ENCODE peak calls at places on chromosome 20, in ten cellular contexts. I, K, Y, M, W, C, X, V, S and Q are unnamed samples.

GRCh38 chr20:14919473-14920157 is 582.2 kb upstream of the FLRT3 start:
- DNase-seq in I (peak; percentile 14), Y (no peak), S (no peak), V (no peak), C (no peak), X (peak; percentile 6), K (peak; percentile 18), M (no peak), W (no peak), Q (peak; percentile 73)

GRCh38 chr20:50226093-50226974 is 35.7 kb downstream of the CEBPB start:
- DNase-seq in S (peak; percentile 37), W (peak; percentile 41), M (peak; percentile 48), X (no peak), V (peak; percentile 67), Y (no peak), I (no peak), C (no peak), K (no peak), Q (no peak)

GRCh38 chr20:60046011-60046413 is 87.8 kb downstream of the CDH26 start:
- DNase-seq in I (no peak), Y (no peak), S (no peak), X (no peak), M (peak; percentile 13), W (no peak), V (no peak), K (peak; percentile 77), C (no peak), Q (peak; percentile 60)

GRCh38 chr20:46242390-46242789 is 65.9 kb downstream of the CDH22 start:
- DNase-seq in V (no peak), K (no peak), S (no peak), I (no peak), C (no peak), M (no peak), Y (no peak), X (no peak), W (no peak), Q (no peak)

GRCh38 chr20:11452326-11452725 is 465.4 kb upstream of the BTBD3 start:
- DNase-seq in W (no peak), V (peak; percentile 16), C (no peak), S (peak; percentile 39), I (no peak), X (no peak), M (peak; percentile 61), K (no peak), Y (no peak), Q (no peak)

GRCh38 chr20:4225778-4226177 is 210.4 kb upstream of the RNF24 start:
- DNase-seq in Y (no peak), C (no peak), M (peak; percentile 97), I (no peak), V (peak; percentile 94), W (no peak), K (peak; percentile 94), S (peak; percentile 90), X (no peak), Q (peak; percentile 72)

GRCh38 chr20:45450097-45450818 is 19.3 kb upstream of the WFDC2 start:
- DNase-seq in V (peak; percentile 70), Y (no peak), I (peak; percentile 70), W (no peak), X (peak; percentile 31), M (peak; percentile 73), S (peak; percentile 71), K (no peak), C (no peak), Q (peak; percentile 71)

GRCh38 chr20:43894531-43894930 is 20.1 kb upstream of the TOX2 start:
- DNase-seq in C (no peak), Y (no peak), I (peak; percentile 68), W (no peak), S (no peak), V (no peak), X (no peak), K (no peak), M (no peak), Q (no peak)

GRCh38 chr20:1083431-1084080 is 34.8 kb upstream of the PSMF1 start:
- DNase-seq in K (no peak), W (no peak), V (no peak), C (no peak), M (peak; percentile 5), I (no peak), S (no peak), Y (no peak), X (no peak), Q (no peak)

GRCh38 chr20:1085515-1086272 is 32.7 kb upstream of the PSMF1 start:
- DNase-seq in C (no peak), I (no peak), M (no peak), S (no peak), K (no peak), X (no peak), W (no peak), Y (no peak), V (no peak), Q (no peak)

GRCh38 chr20:1086273-1087213 is 31.9 kb upstream of the PSMF1 start:
- DNase-seq in S (no peak), X (no peak), M (no peak), V (no peak), I (peak; percentile 60), W (no peak), K (no peak), C (no peak), Y (no peak), Q (no peak)

DNA sequence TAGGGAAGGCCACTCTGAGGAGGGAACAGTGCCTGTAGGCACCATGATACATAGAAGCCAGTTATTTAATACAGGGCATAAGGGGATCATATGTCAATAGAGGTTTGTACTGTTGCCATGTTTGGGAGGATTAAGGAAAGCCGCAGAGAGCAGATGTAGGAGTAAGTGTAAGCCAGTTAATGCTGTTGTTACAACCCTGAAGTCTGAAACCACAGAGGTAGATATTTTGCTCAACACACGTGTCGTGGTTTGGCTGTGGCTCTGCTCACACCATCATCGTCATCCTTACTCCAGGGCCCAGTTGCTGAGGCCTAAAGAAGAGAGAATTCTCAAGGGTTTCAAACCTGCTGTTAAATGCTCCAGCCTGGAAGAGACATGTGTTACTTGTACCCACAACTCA is 31.1 kb upstream of the PSMF1 start:
- DNase-seq in S (no peak), C (no peak), Y (no peak), I (no peak), W (no peak), K (no peak), V (no peak), M (no peak), X (no peak), Q (no peak)
- H3K4me3 ChIP-seq in S (no peak overlapping the region), C (no peak overlapping the region), Y (no peak overlapping the region), I (no peak overlapping the region), W (no peak overlapping the region), K (no peak overlapping the region), V (no peak overlapping the region), M (no peak overlapping the region), X (no peak overlapping the region), Q (no peak overlapping the region)

DNA sequence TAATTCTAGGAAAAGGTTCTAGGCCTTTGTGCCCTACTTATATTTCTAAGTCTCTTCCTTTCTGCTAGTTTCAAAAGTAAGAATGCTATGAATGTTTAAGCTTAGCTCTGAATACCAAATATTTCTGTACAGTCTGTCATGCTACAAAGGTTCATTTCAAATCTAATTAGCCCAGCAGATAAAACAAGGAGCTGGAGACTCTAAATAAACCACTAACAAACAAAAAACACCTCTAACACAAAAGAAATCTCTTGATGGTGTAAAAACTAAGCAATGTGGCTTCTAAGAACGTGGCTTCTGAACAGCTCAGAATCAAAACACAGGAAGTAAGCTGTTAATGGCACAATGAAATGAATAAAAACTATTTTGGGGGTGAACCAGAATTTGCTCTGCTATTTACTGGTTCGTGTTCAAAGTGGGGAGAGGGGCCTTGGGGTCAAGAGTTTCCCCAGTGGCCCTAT is 198.3 kb downstream of the BCAS1 start:
- DNase-seq in V (no peak), Y (no peak), X (no peak), W (no peak), S (no peak), M (peak; percentile 31), C (no peak), K (peak; percentile 53), I (no peak), Q (no peak)
- H3K4me3 ChIP-seq in V (no peak overlapping the region), Y (peak overlapping the region; percentile 56), X (no peak overlapping the region), W (no peak overlapping the region), S (no peak overlapping the region), M (no peak overlapping the region), C (no peak overlapping the region), K (no peak overlapping the region), I (no peak overlapping the region), Q (no peak overlapping the region)

GRCh38 chr20:61192254-61192950 is 59.7 kb upstream of the CDH4 start:
- DNase-seq in W (no peak), M (peak; percentile 3), K (no peak), I (no peak), V (no peak), X (no peak), S (no peak), C (no peak), Y (no peak), Q (no peak)
- H3K4me3 ChIP-seq in W (no peak overlapping the region), M (no peak overlapping the region), K (no peak overlapping the region), I (no peak overlapping the region), V (no peak overlapping the region), X (no peak overlapping the region), S (no peak overlapping the region), C (no peak overlapping the region), Y (no peak overlapping the region), Q (no peak overlapping the region)

GRCh38 chr20:19760371-19760721 is 2.3 kb downstream of the RIN2 start:
- DNase-seq in W (no peak), C (no peak), M (no peak), Y (no peak), X (no peak), V (no peak), S (no peak), I (no peak), K (no peak), Q (no peak)

GRCh38 chr20:19758888-19759331 is 852 bp downstream of the RIN2 start:
- DNase-seq in X (no peak), M (peak; percentile 40), W (peak; percentile 44), K (peak; percentile 61), S (peak; percentile 60), C (peak; percentile 52), Y (no peak), V (peak; percentile 61), I (peak; percentile 75), Q (peak; percentile 66)

GRCh38 chr20:19756756-19757486 is 1.1 kb upstream of the RIN2 start:
- DNase-seq in K (no peak), M (no peak), W (no peak), Y (no peak), C (no peak), V (no peak), X (no peak), S (no peak), I (no peak), Q (no peak)

GRCh38 chr20:19757487-19757972 is 528 bp upstream of the RIN2 start:
- DNase-seq in M (peak; percentile 78), I (peak; percentile 86), C (peak; percentile 62), Y (no peak), W (peak; percentile 69), K (no peak), X (no peak), S (peak; percentile 79), V (peak; percentile 87), Q (peak; percentile 71)

DNA sequence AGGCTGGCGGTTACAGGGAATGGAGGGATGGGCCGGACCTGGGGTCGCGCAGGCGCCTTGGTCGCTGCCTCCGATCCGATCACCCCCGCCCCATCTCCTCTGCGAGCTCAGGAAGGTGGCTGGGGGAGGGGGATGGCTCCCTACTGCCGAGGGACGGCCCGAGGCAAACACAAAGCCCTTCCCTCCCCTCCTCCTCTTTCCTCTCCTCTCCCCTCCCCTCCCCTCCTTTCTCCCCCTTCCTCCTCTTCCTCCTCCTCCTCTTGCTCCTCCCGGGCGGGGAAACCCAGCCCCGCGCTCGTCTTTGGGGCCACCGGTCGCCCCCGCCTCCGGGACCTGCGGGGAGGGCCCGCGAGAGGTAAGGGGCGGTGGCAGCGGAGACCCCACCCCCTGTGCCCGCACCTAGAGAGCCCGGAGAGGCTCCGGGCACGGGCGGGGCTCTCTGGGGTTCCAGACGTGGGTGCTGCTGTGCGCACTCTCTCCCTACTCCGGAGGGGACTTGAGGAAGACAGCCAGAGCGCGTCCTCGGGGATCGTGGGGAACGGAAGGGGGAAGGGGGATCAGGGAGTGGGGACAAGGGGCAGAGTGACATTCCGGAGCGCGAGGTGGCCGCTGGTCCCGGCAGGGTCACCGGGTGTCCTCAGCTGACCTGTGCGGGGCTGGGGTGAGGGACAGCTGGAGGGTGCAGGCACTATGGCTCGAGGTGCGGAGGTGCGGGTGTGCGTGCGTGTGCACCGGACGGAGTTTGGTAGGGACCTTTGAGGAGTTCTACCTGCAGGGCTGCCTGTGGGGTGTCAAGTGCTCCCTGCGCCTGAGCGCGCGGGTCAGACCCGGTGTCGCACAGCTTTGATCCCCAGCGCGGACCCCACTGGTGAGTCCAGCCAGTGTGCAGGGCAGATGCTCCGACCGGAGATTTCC is at the start of gene RIN2:
- DNase-seq in X (peak; percentile 21), I (peak; percentile 98), W (peak; percentile 71), Y (no peak), S (peak; percentile 96), K (peak; percentile 75), M (peak; percentile 92), C (peak; percentile 92), V (peak; percentile 97), Q (peak; percentile 90)
- H3K4me3 ChIP-seq in X (peak within 1 kb of the TSS; percentile 72), I (peak within 1 kb of the TSS; percentile 76), W (peak within 1 kb of the TSS; percentile 96), Y (no peak within 1 kb of the TSS), S (peak within 1 kb of the TSS; percentile 86), K (peak within 1 kb of the TSS; percentile 54), M (peak within 1 kb of the TSS; percentile 82), C (peak within 1 kb of the TSS; percentile 87), V (peak within 1 kb of the TSS; percentile 84), Q (peak within 1 kb of the TSS; percentile 82)